ENCODE peak calls at places on chromosomes 16 and 17, in five cellular contexts. F is right lobe of liver, M is body of pancreas, K is A549, I is stomach. Q is an unnamed sample. For H3K9me3, the result is how much of the 10 kb centered on the place peaks cover.

GRCh38 chr16:67678354-67679023 is 11.9 kb downstream of the C16orf86 start:
- DNase-seq in F (no peak), M (no peak), K (no peak), I (no peak), Q (no peak)

GRCh38 chr17:62064029-62064790 is 868 bp downstream of the MED13 start:
- DNase-seq in F (no peak), M (no peak), K (no peak), I (no peak), Q (no peak)

GRCh38 chr16:53915452-53916160 is 211.7 kb downstream of the FTO start:
- DNase-seq in F (no peak), M (no peak), K (no peak), I (no peak), Q (no peak)

GRCh38 chr16:73125860-73126259 is 77.9 kb upstream of the ZFHX3 start:
- DNase-seq in F (no peak), M (no peak), K (no peak), I (no peak), Q (no peak)

GRCh38 chr17:40111221-40112128 is 10.3 kb upstream of the MSL1 start:
- DNase-seq in F (peak), M (peak), K (peak), I (peak), Q (peak)

GRCh38 chr17:31068291-31068690 is 26.5 kb upstream of the NF1 start:
- DNase-seq in F (no peak), M (no peak), K (peak), I (peak), Q (no peak)

GRCh38 chr17:18280766-18281165 is 20.3 kb downstream of the MIEF2 start:
- DNase-seq in F (no peak), M (no peak), K (no peak), I (no peak), Q (no peak)

GRCh38 chr17:81428521-81428920 is 33.3 kb downstream of the BAHCC1 start:
- DNase-seq in F (no peak), M (no peak), K (no peak), I (no peak), Q (no peak)

GRCh38 chr17:38749222-38750043 is 1.3 kb upstream of the PCGF2 start:
- DNase-seq in F (peak), M (peak), K (peak), I (peak), Q (peak)

GRCh38 chr17:1315409-1315808 is 35.9 kb downstream of the TRARG1 start:
- DNase-seq in F (no peak), M (no peak), K (no peak), I (no peak), Q (no peak)

GRCh38 chr16:88530051-88530857 is 39.9 kb upstream of the ZC3H18 start:
- DNase-seq in F (no peak), M (no peak), K (no peak), I (no peak), Q (peak)

GRCh38 chr17:41402161-41402560 is 4.8 kb upstream of the KRT31 start:
- DNase-seq in F (no peak), M (no peak), K (no peak), I (no peak), Q (no peak)

GRCh38 chr16:53007095-53007494 is 45.6 kb downstream of the CHD9NB start:
- DNase-seq in F (no peak), M (no peak), K (no peak), I (no peak), Q (no peak)

GRCh38 chr17:41008811-41009210 is at the start of gene KRTAP3-1:
- DNase-seq in F (no peak), M (no peak), K (no peak), I (no peak), Q (no peak)

GRCh38 chr16:24734382-24734781 is 4.9 kb downstream of the TNRC6A start:
- DNase-seq in F (no peak), M (no peak), K (no peak), I (no peak), Q (no peak)

GRCh38 chr16:69563605-69564580 is 1.9 kb upstream of the NFAT5 start:
- DNase-seq in F (no peak), M (no peak), K (peak), I (no peak), Q (no peak)

GRCh38 chr17:6755281-6755680 is 565 bp upstream of the XAF1 start:
- DNase-seq in F (no peak), M (no peak), K (no peak), I (no peak), Q (peak)

GRCh38 chr16:4341250-4341649 is 9.9 kb downstream of the PAM16 start:
- DNase-seq in F (no peak), M (no peak), K (no peak), I (no peak), Q (no peak)

GRCh38 chr16:76654421-76654820 is 377.2 kb downstream of the CNTNAP4 start:
- DNase-seq in F (no peak), M (no peak), K (no peak), I (no peak), Q (no peak)

GRCh38 chr16:89383095-89384003 is 107.0 kb downstream of the ANKRD11 start:
- DNase-seq in F (peak), M (peak), K (peak), I (peak), Q (peak)

GRCh38 chr17:58590377-58590776 is 75.9 kb upstream of the MTMR4 start:
- DNase-seq in F (no peak), M (no peak), K (no peak), I (no peak), Q (no peak)

GRCh38 chr17:65359016-65359415 is 202.4 kb downstream of the AXIN2 start:
- DNase-seq in F (no peak), M (no peak), K (no peak), I (no peak), Q (no peak)

GRCh38 chr16:8673611-8674412 is 605 bp upstream of the ABAT start:
- DNase-seq in F (no peak), M (no peak), K (no peak), I (no peak), Q (no peak)

GRCh38 chr17:83202002-83203000 is 122.9 kb downstream of the METRNL start:
- DNase-seq in F (peak), M (peak), K (no peak), I (peak), Q (no peak)

GRCh38 chr17:12665263-12666210 is at the start of gene MYOCD:
- DNase-seq in F (no peak), M (peak), K (peak), I (peak), Q (peak)

GRCh38 chr17:77147357-77147801 is 6.6 kb downstream of the SEC14L1 start:
- DNase-seq in F (no peak), M (peak), K (no peak), I (no peak), Q (no peak)

GRCh38 chr17:77146882-77147281 is 6.1 kb downstream of the SEC14L1 start:
- DNase-seq in F (peak), M (peak), K (no peak), I (peak), Q (no peak)

GRCh38 chr17:77145209-77145608 is 4.4 kb downstream of the SEC14L1 start:
- DNase-seq in F (no peak), M (no peak), K (no peak), I (no peak), Q (no peak)

GRCh38 chr17:77144227-77144626 is 3.5 kb downstream of the SEC14L1 start:
- DNase-seq in F (no peak), M (peak), K (no peak), I (no peak), Q (no peak)

GRCh38 chr17:77145635-77146632 is 5.2 kb downstream of the SEC14L1 start:
- DNase-seq in F (peak), M (peak), K (no peak), I (peak), Q (no peak)
- H3K4me3 ChIP-seq in F (no peak), M (no peak), K (no peak), I (no peak), Q (no peak)

GRCh38 chr16:59327894-59328293 is 593.8 kb upstream of the GOT2 start:
- DNase-seq in F (no peak), M (no peak), K (no peak), I (no peak), Q (no peak)

GRCh38 chr16:59324462-59324861 is 590.3 kb upstream of the GOT2 start:
- DNase-seq in F (no peak), M (no peak), K (peak), I (no peak), Q (no peak)

DNA sequence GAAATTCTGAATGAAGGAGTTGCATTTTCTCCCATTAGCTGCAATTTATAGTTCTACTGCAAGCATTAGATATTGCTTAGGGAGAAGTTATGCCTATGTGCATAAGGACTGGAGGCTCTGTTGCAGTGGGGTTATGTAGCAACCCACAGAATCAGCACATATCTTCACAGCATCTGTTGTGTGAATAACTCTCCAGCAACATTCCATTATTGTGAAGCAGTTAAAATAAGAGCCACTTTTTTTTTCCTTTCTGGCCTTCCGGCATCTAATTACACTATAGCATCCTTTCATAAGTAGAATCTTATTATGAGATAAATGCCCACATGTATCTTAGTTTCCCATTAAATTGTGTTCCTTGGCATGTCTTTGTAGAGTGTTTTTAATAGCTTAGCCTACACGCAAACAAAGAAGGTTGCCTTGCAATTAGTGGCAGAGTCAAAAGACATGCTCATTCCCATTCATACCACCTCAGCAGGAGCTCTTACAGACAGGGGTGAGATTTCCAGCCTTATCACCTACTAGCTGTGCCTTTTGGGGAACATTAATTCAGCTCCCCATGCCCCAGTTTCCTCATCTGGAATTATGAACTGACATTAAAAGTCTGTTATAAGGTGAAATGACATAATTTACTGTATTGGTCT is 596.0 kb upstream of the GOT2 start:
- DNase-seq in F (no peak), M (no peak), K (no peak), I (no peak), Q (no peak)
- H3K9me3 ChIP-seq in F (under half), M (under half), K (under half), I (under half), Q (under half)

DNA sequence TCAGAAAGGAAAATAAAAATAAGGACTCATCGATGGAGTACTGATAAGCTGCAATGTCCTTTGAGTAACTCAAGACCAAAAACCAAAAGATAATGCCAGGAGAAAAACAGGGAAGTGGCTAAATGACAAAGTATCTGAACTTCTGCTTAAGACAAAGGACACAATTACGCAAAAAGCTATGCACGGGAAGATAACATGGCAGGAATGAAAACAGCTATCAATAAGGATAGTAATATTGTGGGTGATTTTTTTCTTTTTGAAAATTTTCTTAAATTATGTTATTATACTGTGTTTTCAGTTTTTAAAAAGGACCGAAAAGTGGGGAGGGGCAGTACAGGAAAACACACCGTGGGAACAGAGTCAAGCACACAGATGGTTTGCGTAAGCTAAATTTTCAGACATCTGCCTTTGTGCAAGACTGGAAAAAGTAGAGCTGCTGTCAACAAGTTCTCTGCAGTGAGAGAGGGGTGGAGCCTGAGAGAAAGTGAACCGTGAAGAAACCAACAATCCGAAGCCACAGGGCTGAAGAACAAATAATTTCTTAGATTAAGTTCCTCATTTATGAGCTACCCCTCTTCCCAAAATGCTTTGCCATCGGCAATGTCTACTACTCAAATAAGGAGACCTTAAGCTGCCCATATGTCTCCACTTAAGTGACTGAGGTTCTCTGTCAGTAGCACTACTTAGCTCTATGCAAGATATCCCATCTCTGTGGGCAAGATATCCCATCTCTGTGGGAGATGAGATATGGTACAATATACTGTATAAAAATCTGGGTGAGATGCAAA is 99.9 kb upstream of the CORO6 start:
- DNase-seq in F (no peak), M (peak), K (no peak), I (no peak), Q (peak)
- TF ChIP-seq POLR2A in F (no peak), M (peak), K (no peak), I (no peak), Q (no peak)

DNA sequence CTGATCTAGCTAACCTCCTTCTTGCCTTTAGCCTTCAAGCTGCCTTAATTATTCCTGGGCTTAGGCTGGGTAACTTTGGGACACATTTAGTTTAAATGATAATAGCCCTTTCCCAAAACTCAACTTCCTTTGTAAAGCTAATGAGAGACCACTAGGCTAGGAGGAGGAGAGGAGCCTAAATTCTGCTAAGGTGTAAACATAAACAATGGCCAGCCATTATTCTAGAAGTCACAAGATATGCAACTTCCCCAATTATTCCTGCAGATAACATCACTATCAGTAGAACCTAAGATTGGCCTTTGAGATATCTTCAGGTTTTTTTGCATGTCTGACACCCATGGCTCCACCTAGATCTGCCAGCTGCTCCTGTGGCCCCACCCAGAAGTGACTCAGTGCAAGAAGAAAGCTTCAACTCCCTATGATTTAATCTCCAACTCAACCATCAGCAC is 131.2 kb upstream of the FAM20A start:
- DNase-seq in F (no peak), M (no peak), K (no peak), I (no peak), Q (no peak)
- H3K4me3 ChIP-seq in F (no peak), M (no peak), K (no peak), I (no peak), Q (no peak)

GRCh38 chr16:56953006-56953405 is 8.7 kb upstream of the CETP start:
- DNase-seq in F (no peak), M (no peak), K (no peak), I (no peak), Q (no peak)

GRCh38 chr16:56950455-56950854 is 11.3 kb upstream of the CETP start:
- DNase-seq in F (no peak), M (no peak), K (no peak), I (no peak), Q (no peak)

GRCh38 chr16:56948234-56948633 is 13.5 kb upstream of the CETP start:
- DNase-seq in F (no peak), M (no peak), K (no peak), I (no peak), Q (no peak)

GRCh38 chr16:56950051-56950450 is 11.7 kb upstream of the CETP start:
- DNase-seq in F (no peak), M (no peak), K (no peak), I (no peak), Q (peak)

DNA sequence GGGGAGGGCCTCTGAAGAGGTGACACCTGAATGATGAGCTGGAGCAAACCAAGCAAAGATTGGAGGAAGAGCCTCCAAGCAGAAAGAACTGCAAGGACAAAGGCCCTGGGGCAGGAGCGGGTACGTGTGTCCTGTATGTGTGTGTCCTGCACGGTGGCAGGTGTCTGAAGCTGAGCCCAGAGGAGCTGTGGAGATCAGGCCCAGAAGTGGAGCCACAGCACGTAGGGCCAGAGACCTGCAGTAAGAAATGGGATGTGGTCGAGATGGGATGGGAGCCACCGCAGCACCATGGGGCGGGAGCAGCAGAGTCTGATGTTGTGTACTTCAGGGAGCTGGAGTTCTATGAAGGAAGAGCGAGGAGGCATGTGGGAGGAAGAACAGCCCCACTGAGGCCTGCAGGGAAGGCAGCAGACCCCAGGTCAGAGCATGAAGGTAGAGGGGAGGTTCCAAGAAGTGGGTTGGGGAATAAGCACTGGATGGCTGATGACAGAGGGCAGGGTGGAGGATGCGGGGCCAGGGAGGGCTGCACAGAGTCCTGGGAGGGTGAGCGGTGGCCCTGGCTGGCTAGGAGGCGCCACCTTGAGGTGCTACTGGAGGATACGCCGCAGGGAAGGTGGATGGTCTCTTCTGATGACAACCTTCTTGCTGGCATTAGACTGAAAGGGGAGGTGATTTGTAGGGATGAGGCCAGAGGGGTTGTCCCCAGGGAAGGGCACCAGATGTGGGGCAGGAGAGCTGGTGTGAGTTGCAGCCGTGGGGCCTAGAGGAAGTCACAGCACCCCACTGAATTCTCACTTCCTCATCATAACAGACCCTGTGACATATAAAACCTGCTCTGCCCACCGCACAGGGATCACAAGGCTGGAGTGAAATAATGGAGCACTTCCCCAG is 10.6 kb upstream of the CETP start:
- DNase-seq in F (no peak), M (peak), K (peak), I (peak), Q (peak)
- H3K9me3 ChIP-seq in F (under half), M (under half), K (under half), I (under half), Q (under half)

GRCh38 chr16:84821728-84822676 is 2.2 kb downstream of the CRISPLD2 start:
- DNase-seq in F (no peak), M (no peak), K (no peak), I (no peak), Q (peak)
- TF ChIP-seq POLR2A in F (no peak), M (peak), K (no peak), I (no peak), Q (no peak)